ENCODE peak calls at places on chromosomes 3 and 15, in nine cellular contexts. V is coronary artery, B is SJSA1, J is A549, P is epithelial cell of esophagus, Y is aorta, K is AG09309, U is endodermal cell, N is GM23248. I is an unnamed sample.
A peak's percentile ranks its signal among the peaks of the same experiment; 100 is the strongest.

GRCh38 chr3:78887608-78888011 is 880.2 kb downstream of the ROBO1 start:
- DNase-seq in K (no peak), V (no peak), N (peak; percentile 53), Y (no peak), J (no peak), B (peak; percentile 21), U (no peak), P (peak; percentile 56), I (no peak)

GRCh38 chr3:124363451-124363850 is 366.8 kb upstream of the UMPS start:
- DNase-seq in P (peak; percentile 74), Y (no peak), U (no peak), K (peak; percentile 20), N (peak; percentile 67), J (no peak), V (no peak), B (no peak), I (no peak)

GRCh38 chr3:42161050-42161935 is 70.1 kb downstream of the TRAK1 start:
- DNase-seq in V (no peak), N (peak; percentile 60), K (no peak), J (no peak), P (no peak), B (peak; percentile 16), U (no peak), Y (no peak), I (no peak)

GRCh38 chr3:17372811-17373210 is 369.6 kb downstream of the TBC1D5 start:
- DNase-seq in N (peak; percentile 64), Y (no peak), B (no peak), J (no peak), P (peak; percentile 54), V (no peak), K (no peak), U (no peak), I (no peak)

GRCh38 chr3:126083511-126083912 is 412 bp downstream of the SLC41A3 start:
- DNase-seq in B (peak; percentile 37), U (peak; percentile 81), N (peak; percentile 73), K (no peak), Y (peak; percentile 83), V (no peak), J (peak; percentile 35), P (peak; percentile 56), I (peak; percentile 60)

GRCh38 chr3:56861511-56861910 is 59.8 kb upstream of the ARHGEF3 start:
- DNase-seq in B (no peak), J (no peak), U (no peak), K (no peak), V (peak; percentile 16), P (no peak), N (no peak), Y (no peak), I (no peak)

GRCh38 chr3:181921220-181921619 is 209.5 kb downstream of the SOX2 start:
- DNase-seq in J (no peak), K (no peak), B (no peak), N (no peak), V (no peak), P (no peak), U (no peak), Y (no peak), I (no peak)

GRCh38 chr15:57797608-57798267 is 91.2 kb downstream of the POLR2M start:
- DNase-seq in U (no peak), B (no peak), V (no peak), Y (no peak), J (no peak), N (no peak), K (no peak), P (no peak), I (no peak)

GRCh38 chr3:37221407-37221806 is 47.0 kb upstream of the LRRFIP2 start:
- DNase-seq in Y (no peak), N (peak; percentile 82), J (peak; percentile 95), B (peak; percentile 67), K (no peak), P (peak; percentile 91), V (no peak), U (peak; percentile 56), I (no peak)

GRCh38 chr15:92384391-92384790 is 9.3 kb upstream of the ST8SIA2 start:
- DNase-seq in N (no peak), B (no peak), V (no peak), P (no peak), Y (no peak), U (no peak), K (no peak), J (no peak), I (no peak)

GRCh38 chr3:148911173-148911572 is 46.1 kb downstream of the CPA3 start:
- DNase-seq in V (no peak), B (no peak), N (no peak), P (peak; percentile 55), K (no peak), U (no peak), Y (no peak), J (no peak), I (no peak)

GRCh38 chr3:177601120-177601519 is 403.8 kb upstream of the TBL1XR1 start:
- DNase-seq in K (no peak), B (no peak), U (no peak), J (no peak), Y (no peak), P (peak; percentile 84), N (no peak), V (no peak), I (no peak)

GRCh38 chr15:41125063-41125669 is 9.1 kb upstream of the INO80 start:
- DNase-seq in J (no peak), K (no peak), N (no peak), U (no peak), V (no peak), Y (no peak), B (no peak), P (no peak), I (no peak)

GRCh38 chr3:12218161-12218560 is 59.4 kb upstream of the TIMP4 start:
- DNase-seq in N (no peak), V (no peak), P (no peak), J (no peak), U (no peak), B (no peak), Y (no peak), K (no peak), I (no peak)

GRCh38 chr3:43163895-43164493 is 58.1 kb upstream of the POMGNT2 start:
- DNase-seq in B (no peak), K (no peak), V (no peak), Y (no peak), J (no peak), N (no peak), P (no peak), U (peak; percentile 25), I (no peak)

GRCh38 chr3:79822076-79822475 is 54.3 kb upstream of the ROBO1 start:
- DNase-seq in J (no peak), Y (no peak), B (no peak), K (no peak), U (peak; percentile 51), N (no peak), V (no peak), P (no peak), I (no peak)

GRCh38 chr3:33658039-33658438 is 60.0 kb downstream of the CLASP2 start:
- DNase-seq in J (no peak), B (no peak), Y (no peak), N (no peak), U (no peak), K (no peak), V (no peak), P (no peak), I (no peak)
- H3K4me3 ChIP-seq in J (no peak overlapping the region), B (no peak overlapping the region), Y (no peak overlapping the region), N (no peak overlapping the region), U (no peak overlapping the region), K (no peak overlapping the region), V (peak overlapping the region; percentile 71), P (no peak overlapping the region), I (peak overlapping the region; percentile 58)

GRCh38 chr3:192830279-192831110 is 87.2 kb downstream of the MB21D2 start:
- DNase-seq in Y (no peak), N (no peak), J (no peak), P (no peak), B (no peak), U (no peak), K (no peak), V (no peak), I (no peak)
- H3K4me3 ChIP-seq in Y (no peak overlapping the region), N (peak overlapping the region; percentile 17), J (no peak overlapping the region), P (no peak overlapping the region), B (no peak overlapping the region), U (no peak overlapping the region), K (no peak overlapping the region), V (no peak overlapping the region), I (no peak overlapping the region)

DNA sequence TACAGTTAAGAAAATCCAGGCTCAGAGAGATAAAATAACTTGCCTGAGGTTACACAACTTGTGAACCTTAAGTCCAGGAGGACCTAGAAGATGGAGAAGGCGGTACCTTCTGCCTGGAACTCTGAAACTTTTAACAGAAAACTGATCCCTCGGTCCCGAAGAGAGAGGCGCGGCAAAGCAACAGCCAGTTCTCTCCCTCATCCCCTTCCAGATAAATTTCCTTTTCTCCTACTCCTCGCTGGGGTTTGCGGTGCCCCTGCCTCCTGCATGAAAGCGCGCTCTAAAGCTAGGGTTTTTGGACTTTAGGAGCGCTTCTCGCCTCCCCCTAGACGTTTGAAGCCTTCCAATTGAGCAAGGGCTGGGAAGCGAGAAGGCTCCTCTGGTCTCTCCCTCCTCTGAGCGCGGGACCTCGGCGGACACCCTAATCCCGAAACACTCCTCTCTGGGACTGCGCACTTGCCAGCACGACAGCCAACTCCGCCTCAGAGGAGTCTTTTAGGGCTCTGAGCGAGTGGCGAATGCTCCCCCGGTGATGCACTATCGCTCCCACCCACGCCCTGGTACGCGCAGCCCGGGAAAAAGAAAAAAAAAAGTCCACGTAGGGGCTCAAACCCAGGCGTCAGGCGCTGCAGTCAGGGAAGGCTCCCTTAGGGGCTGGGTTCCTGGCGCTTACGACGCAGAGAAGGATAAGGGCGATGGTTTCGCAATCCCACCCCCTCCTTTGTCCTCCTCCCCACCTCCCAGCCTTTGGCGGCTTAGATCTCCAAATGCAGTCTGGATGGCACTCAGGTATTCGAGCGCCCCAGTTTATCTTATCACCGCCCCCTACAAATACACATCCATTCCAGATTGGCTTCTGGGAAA is 7.9 kb upstream of the EOMES start:
- DNase-seq in N (peak; percentile 50), Y (no peak), B (no peak), V (no peak), J (no peak), P (no peak), K (no peak), U (peak; percentile 85), I (no peak)
- H3K4me3 ChIP-seq in N (peak overlapping the region; percentile 45), Y (no peak overlapping the region), B (no peak overlapping the region), V (peak overlapping the region; percentile 51), J (peak overlapping the region; percentile 30), P (no peak overlapping the region), K (peak overlapping the region; percentile 18), U (peak overlapping the region; percentile 83), I (no peak overlapping the region)

DNA sequence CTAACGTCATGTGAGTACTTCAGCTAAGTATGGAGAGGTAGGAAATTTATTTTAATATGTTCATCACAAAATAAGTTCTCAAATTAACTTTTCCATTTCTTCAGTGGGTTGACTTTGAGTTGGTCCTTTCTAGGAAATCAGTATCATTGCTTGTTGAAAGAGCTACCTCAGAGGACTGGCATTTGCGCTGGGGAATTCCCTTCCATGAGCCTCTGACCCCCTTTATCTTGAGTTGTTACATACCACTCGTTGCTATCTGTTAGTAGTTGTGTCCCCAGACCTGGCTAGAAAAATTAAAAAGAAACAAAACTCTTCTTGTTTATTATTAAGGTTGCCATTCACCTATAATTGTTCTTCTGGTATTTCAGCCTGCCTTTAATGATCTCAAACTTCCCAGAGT is 96.8 kb upstream of the ROBO2 start:
- DNase-seq in J (no peak), U (no peak), V (no peak), B (no peak), P (no peak), N (no peak), K (no peak), Y (no peak), I (no peak)
- H3K4me3 ChIP-seq in J (no peak overlapping the region), U (no peak overlapping the region), V (no peak overlapping the region), B (no peak overlapping the region), P (no peak overlapping the region), N (no peak overlapping the region), K (no peak overlapping the region), Y (no peak overlapping the region), I (no peak overlapping the region)

GRCh38 chr15:67133738-67134576 is 68.6 kb downstream of the SMAD3 start:
- DNase-seq in V (no peak), B (no peak), N (peak; percentile 57), P (peak; percentile 54), Y (no peak), U (no peak), K (no peak), J (peak; percentile 47), I (no peak)
- H3K4me3 ChIP-seq in V (peak overlapping the region; percentile 10), B (no peak overlapping the region), N (no peak overlapping the region), P (no peak overlapping the region), Y (no peak overlapping the region), U (no peak overlapping the region), K (no peak overlapping the region), J (peak overlapping the region; percentile 12), I (no peak overlapping the region)